ENCODE peak calls at places on chromosome 3, in five cellular contexts. T, L, Z, R and A are unnamed samples.

GRCh38 chr3:55166577-55167555 is 239.0 kb upstream of the LRTM1 start:
- DNase-seq in L (no peak), R (no peak), Z (no peak), T (peak; percentile 55), A (no peak)

GRCh38 chr3:20696393-20697045 is 510.5 kb upstream of the SGO1 start:
- DNase-seq in L (no peak), Z (no peak), T (no peak), R (no peak), A (no peak)

GRCh38 chr3:120772081-120772480 is 29.5 kb downstream of the GTF2E1 start:
- DNase-seq in Z (no peak), L (no peak), R (no peak), T (no peak), A (no peak)

GRCh38 chr3:32963871-32964270 is 12.4 kb downstream of the CCR4 start:
- DNase-seq in R (no peak), L (no peak), T (no peak), Z (no peak), A (no peak)

GRCh38 chr3:45007091-45007490 is 19.0 kb upstream of the CLEC3B start:
- DNase-seq in R (no peak), Z (no peak), L (no peak), T (no peak), A (no peak)

GRCh38 chr3:177102526-177102925 is 94.8 kb downstream of the TBL1XR1 start:
- DNase-seq in Z (no peak), T (peak; percentile 18), R (no peak), L (no peak), A (no peak)

GRCh38 chr3:148082881-148083280 is 614.8 kb upstream of the AGTR1 start:
- DNase-seq in Z (no peak), T (no peak), L (no peak), R (no peak), A (no peak)

GRCh38 chr3:9727041-9727595 is 4.4 kb upstream of the BRPF1 start:
- DNase-seq in T (no peak), L (peak; percentile 78), Z (peak; percentile 74), R (peak; percentile 63), A (no peak)

GRCh38 chr3:189308594-189308993 is 136.8 kb downstream of the TPRG1 start:
- DNase-seq in Z (no peak), L (no peak), T (peak; percentile 21), R (no peak), A (no peak)

GRCh38 chr3:120928991-120929390 is 21.0 kb downstream of the STXBP5L start:
- DNase-seq in L (no peak), T (no peak), Z (no peak), R (no peak), A (no peak)

GRCh38 chr3:37723585-37723984 is 138.1 kb upstream of the CTDSPL start:
- DNase-seq in T (no peak), Z (no peak), L (no peak), R (no peak), A (no peak)

GRCh38 chr3:179801263-179801662 is 148.4 kb downstream of the USP13 start:
- DNase-seq in R (no peak), L (no peak), T (peak; percentile 98), Z (no peak), A (no peak)

GRCh38 chr3:42013652-42014442 is 51.9 kb upstream of the ULK4 start:
- DNase-seq in T (no peak), Z (no peak), L (peak; percentile 37), R (peak; percentile 39), A (no peak)

GRCh38 chr3:150314248-150315027 is 93.7 kb upstream of the TSC22D2 start:
- DNase-seq in T (no peak), Z (no peak), L (no peak), R (no peak), A (no peak)

GRCh38 chr3:7285502-7285901 is 424.6 kb downstream of the GRM7 start:
- DNase-seq in Z (no peak), R (no peak), T (no peak), L (peak; percentile 33), A (no peak)

GRCh38 chr3:15289661-15290060 is 42.7 kb downstream of the SH3BP5 start:
- DNase-seq in R (no peak), T (no peak), L (no peak), Z (no peak), A (no peak)

GRCh38 chr3:77370413-77370812 is 330.5 kb downstream of the ROBO2 start:
- DNase-seq in T (peak; percentile 42), Z (no peak), L (peak; percentile 7), R (no peak), A (no peak)

GRCh38 chr3:105867690-105868449 is 942 bp downstream of the CBLB start:
- DNase-seq in T (no peak), L (no peak), R (no peak), Z (peak; percentile 27), A (no peak)

GRCh38 chr3:29335438-29335837 is 54.6 kb downstream of the RBMS3 start:
- DNase-seq in R (peak; percentile 40), T (peak; percentile 99), L (no peak), Z (no peak), A (no peak)

GRCh38 chr3:56775931-56776461 is 25.8 kb downstream of the ARHGEF3 start:
- DNase-seq in Z (no peak), L (no peak), T (peak; percentile 37), R (no peak), A (no peak)

GRCh38 chr3:112718516-112718915 is 77.6 kb upstream of the CCDC80 start:
- DNase-seq in T (no peak), R (no peak), L (no peak), Z (no peak), A (no peak)

GRCh38 chr3:137709011-137709601 is 55.0 kb upstream of the SOX14 start:
- DNase-seq in T (no peak), Z (no peak), L (peak; percentile 78), R (peak; percentile 27), A (no peak)

GRCh38 chr3:129305592-129306091 is 27.0 kb downstream of the HMCES start:
- DNase-seq in R (no peak), T (peak; percentile 57), Z (peak; percentile 69), L (no peak), A (no peak)

GRCh38 chr3:169362261-169362660 is 301.3 kb downstream of the MECOM start:
- DNase-seq in T (peak; percentile 20), Z (no peak), L (peak; percentile 93), R (no peak), A (no peak)

GRCh38 chr3:80384811-80385210 is 617.0 kb upstream of the ROBO1 start:
- DNase-seq in T (no peak), Z (no peak), L (no peak), R (no peak), A (no peak)

GRCh38 chr3:16064660-16065414 is 109.6 kb upstream of the GALNT15 start:
- DNase-seq in R (no peak), L (no peak), Z (no peak), T (peak; percentile 97), A (no peak)